ENCODE peak calls at places on chromosomes 2 and 18, in eight cellular contexts. R, L, X, I, B, A, Y and G are unnamed samples.

GRCh38 chr2:203603451-203604389 is 68.6 kb upstream of the RAPH1 start:
- DNase-seq in R (no peak), L (peak), X (no peak), I (no peak), B (no peak), A (no peak), Y (no peak), G (no peak)

GRCh38 chr2:16785072-16785638 is 119.5 kb upstream of the CYRIA start:
- DNase-seq in R (no peak), L (no peak), X (no peak), I (no peak), B (no peak), A (no peak), Y (no peak), G (no peak)

GRCh38 chr2:1808921-1809551 is 64.7 kb upstream of the PXDN start:
- DNase-seq in R (no peak), L (no peak), X (no peak), I (no peak), B (no peak), A (no peak), Y (no peak), G (no peak)

GRCh38 chr18:46555724-46556123 is 101.3 kb downstream of the LOXHD1 start:
- DNase-seq in R (no peak), L (peak), X (no peak), I (no peak), B (no peak), A (peak), Y (no peak), G (no peak)

GRCh38 chr2:150296795-150297546 is 190.5 kb downstream of the RND3 start:
- DNase-seq in R (no peak), L (peak), X (no peak), I (no peak), B (peak), A (no peak), Y (no peak), G (no peak)

GRCh38 chr2:135985018-135985825 is at the start of gene DARS1:
- DNase-seq in R (peak), L (peak), X (peak), I (peak), B (peak), A (peak), Y (peak), G (peak)

GRCh38 chr2:6917071-6917760 is at the start of gene RNF144A:
- DNase-seq in R (peak), L (peak), X (peak), I (no peak), B (peak), A (peak), Y (no peak), G (no peak)

GRCh38 chr2:9800975-9801723 is 42.1 kb upstream of the TAF1B start:
- DNase-seq in R (no peak), L (peak), X (peak), I (no peak), B (peak), A (peak), Y (no peak), G (peak)

GRCh38 chr2:3037196-3038194 is 340.1 kb downstream of the EIPR1 start:
- DNase-seq in R (no peak), L (no peak), X (no peak), I (no peak), B (no peak), A (no peak), Y (no peak), G (no peak)

GRCh38 chr2:152415231-152415642 is 80.3 kb downstream of the FMNL2 start:
- DNase-seq in R (peak), L (no peak), X (peak), I (no peak), B (no peak), A (no peak), Y (no peak), G (no peak)

GRCh38 chr2:230203110-230203676 is 16.6 kb downstream of the SP110 start:
- DNase-seq in R (no peak), L (no peak), X (peak), I (peak), B (no peak), A (no peak), Y (no peak), G (peak)

GRCh38 chr2:239991689-239992314 is 33.3 kb downstream of the NDUFA10 start:
- DNase-seq in R (no peak), L (peak), X (peak), I (no peak), B (peak), A (peak), Y (peak), G (peak)

GRCh38 chr2:232779465-232779864 is 3.1 kb upstream of the KCNJ13 start:
- DNase-seq in R (no peak), L (no peak), X (no peak), I (no peak), B (no peak), A (no peak), Y (no peak), G (no peak)

GRCh38 chr2:97674396-97674795 is 4.9 kb downstream of the C2orf92 start:
- DNase-seq in R (no peak), L (no peak), X (no peak), I (no peak), B (no peak), A (no peak), Y (no peak), G (no peak)

GRCh38 chr18:46174317-46175039 is 70.3 kb downstream of the HAUS1 start:
- DNase-seq in R (peak), L (peak), X (peak), I (no peak), B (peak), A (peak), Y (no peak), G (no peak)

GRCh38 chr2:100184055-100184737 is 41.8 kb upstream of the AFF3 start:
- DNase-seq in R (no peak), L (no peak), X (no peak), I (no peak), B (no peak), A (no peak), Y (no peak), G (no peak)

GRCh38 chr2:181157326-181157725 is 176.9 kb downstream of the UBE2E3 start:
- DNase-seq in R (no peak), L (no peak), X (no peak), I (no peak), B (no peak), A (no peak), Y (no peak), G (no peak)

GRCh38 chr2:212237350-212238095 is 301.1 kb downstream of the ERBB4 start:
- DNase-seq in R (no peak), L (no peak), X (no peak), I (no peak), B (no peak), A (no peak), Y (no peak), G (no peak)

GRCh38 chr2:48107326-48107925 is 201.1 kb upstream of the FBXO11 start:
- DNase-seq in R (peak), L (peak), X (no peak), I (no peak), B (peak), A (peak), Y (peak), G (no peak)

GRCh38 chr2:85801871-85802270 is 48.1 kb downstream of the ATOH8 start:
- DNase-seq in R (no peak), L (no peak), X (no peak), I (no peak), B (no peak), A (no peak), Y (no peak), G (no peak)

GRCh38 chr2:96538487-96539214 is 2.1 kb downstream of the ARID5A start:
- DNase-seq in R (peak), L (peak), X (peak), I (peak), B (peak), A (no peak), Y (no peak), G (no peak)

GRCh38 chr2:172106128-172106961 is 3.6 kb upstream of the DLX2 start:
- DNase-seq in R (peak), L (peak), X (no peak), I (no peak), B (no peak), A (peak), Y (no peak), G (no peak)

GRCh38 chr2:67641709-67642397 is 244.7 kb downstream of the ETAA1 start:
- DNase-seq in R (no peak), L (no peak), X (no peak), I (no peak), B (no peak), A (no peak), Y (no peak), G (no peak)

GRCh38 chr18:79904357-79905147 is 46.9 kb downstream of the SLC66A2 start:
- DNase-seq in R (no peak), L (no peak), X (no peak), I (no peak), B (no peak), A (no peak), Y (no peak), G (no peak)

GRCh38 chr2:26245231-26245732 is 543 bp downstream of the HADHB start:
- DNase-seq in R (peak), L (peak), X (no peak), I (peak), B (no peak), A (peak), Y (no peak), G (no peak)

GRCh38 chr2:40230717-40231300 is 221.1 kb downstream of the SLC8A1 start:
- DNase-seq in R (no peak), L (peak), X (no peak), I (no peak), B (no peak), A (no peak), Y (no peak), G (no peak)

GRCh38 chr2:61763605-61764034 is 90.2 kb downstream of the FAM161A start:
- DNase-seq in R (peak), L (peak), X (no peak), I (no peak), B (peak), A (peak), Y (peak), G (peak)

GRCh38 chr18:55430026-55430425 is 158.0 kb downstream of the TCF4 start:
- DNase-seq in R (no peak), L (no peak), X (no peak), I (no peak), B (no peak), A (no peak), Y (no peak), G (no peak)

GRCh38 chr2:37371979-37372378 is 27.5 kb downstream of the QPCT start:
- DNase-seq in R (no peak), L (no peak), X (no peak), I (no peak), B (no peak), A (no peak), Y (no peak), G (no peak)

GRCh38 chr2:37366773-37367172 is 22.3 kb downstream of the QPCT start:
- DNase-seq in R (no peak), L (no peak), X (no peak), I (no peak), B (no peak), A (no peak), Y (no peak), G (no peak)

GRCh38 chr2:37367310-37367709 is 22.9 kb downstream of the QPCT start:
- DNase-seq in R (no peak), L (no peak), X (no peak), I (no peak), B (no peak), A (no peak), Y (no peak), G (no peak)

GRCh38 chr2:37367984-37368383 is 23.6 kb downstream of the QPCT start:
- DNase-seq in R (no peak), L (no peak), X (no peak), I (no peak), B (no peak), A (no peak), Y (no peak), G (no peak)

DNA sequence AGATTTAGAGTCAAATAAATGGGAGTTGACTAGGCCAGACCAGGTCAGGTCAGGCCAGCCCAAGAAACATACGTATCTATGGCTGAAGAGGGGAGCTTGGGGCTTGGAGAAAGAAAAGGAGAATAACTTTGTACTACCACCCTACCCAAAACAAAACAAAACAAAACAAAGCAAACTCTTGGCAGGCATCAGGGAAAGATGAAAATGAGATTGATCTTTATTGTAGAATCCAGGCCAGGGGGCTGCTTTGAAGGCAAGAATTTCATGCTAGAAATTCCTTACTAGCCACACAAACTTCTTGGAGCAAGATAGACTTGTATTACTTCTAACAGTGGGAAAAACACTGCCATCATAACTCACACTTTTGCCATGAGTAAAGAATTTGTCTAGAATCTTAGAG is 26.2 kb downstream of the QPCT start:
- DNase-seq in R (no peak), L (no peak), X (no peak), I (no peak), B (no peak), A (no peak), Y (no peak), G (no peak)
- TF ChIP-seq CTCF in R (no peak), L (no peak), X (no peak), I (no peak), B (no peak), A (no peak), Y (no peak), G (no peak)

GRCh38 chr2:140891614-140892212 is 1239.1 kb downstream of the LRP1B start:
- DNase-seq in R (no peak), L (no peak), X (no peak), I (no peak), B (no peak), A (no peak), Y (no peak), G (no peak)

GRCh38 chr2:140892429-140892828 is 1238.4 kb downstream of the LRP1B start:
- DNase-seq in R (no peak), L (no peak), X (no peak), I (no peak), B (peak), A (no peak), Y (no peak), G (no peak)

GRCh38 chr2:140892911-140893637 is 1237.7 kb downstream of the LRP1B start:
- DNase-seq in R (no peak), L (peak), X (no peak), I (no peak), B (peak), A (no peak), Y (no peak), G (no peak)

GRCh38 chr2:140893685-140894084 is 1237.1 kb downstream of the LRP1B start:
- DNase-seq in R (no peak), L (peak), X (no peak), I (no peak), B (peak), A (no peak), Y (peak), G (no peak)

GRCh38 chr2:140895378-140895777 is 1235.4 kb downstream of the LRP1B start:
- DNase-seq in R (no peak), L (no peak), X (no peak), I (no peak), B (no peak), A (no peak), Y (no peak), G (no peak)
- H3K4me3 ChIP-seq in R (no peak), L (no peak), X (no peak), I (no peak), B (no peak), A (no peak), Y (no peak), G (no peak)

DNA sequence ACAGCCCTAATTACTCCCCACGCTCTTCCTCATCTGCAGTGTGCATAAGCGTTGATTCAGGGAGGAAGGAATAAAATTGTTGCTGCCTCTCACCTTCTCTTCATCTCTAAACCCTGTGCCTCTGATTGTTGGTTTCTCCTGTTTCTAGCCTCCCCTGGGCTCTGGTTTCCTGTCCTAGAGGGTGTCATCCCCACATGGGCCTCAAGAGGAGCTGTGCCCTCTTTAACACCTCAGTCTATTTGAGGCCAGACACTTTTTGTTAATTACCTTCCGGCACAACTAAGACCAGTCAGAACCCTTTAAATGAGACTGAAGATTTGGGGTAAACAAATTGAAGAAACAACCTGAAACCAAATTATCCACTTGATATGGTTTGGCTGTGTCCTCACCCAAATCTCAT is 9.7 kb downstream of the CTAGE1 start:
- DNase-seq in R (no peak), L (no peak), X (no peak), I (no peak), B (no peak), A (peak), Y (no peak), G (no peak)
- TF ChIP-seq CTCF in R (no peak), L (peak), X (no peak), I (no peak), B (peak), A (no peak), Y (no peak), G (peak)

GRCh38 chr2:218002103-218002502 is 692 bp downstream of the TNS1 start:
- DNase-seq in R (no peak), L (no peak), X (no peak), I (no peak), B (no peak), A (no peak), Y (no peak), G (no peak)
- H3K4me3 ChIP-seq in R (no peak), L (peak), X (no peak), I (no peak), B (peak), A (no peak), Y (peak), G (no peak)

GRCh38 chr2:105298017-105298416 is 31.5 kb downstream of the TGFBRAP1 start:
- DNase-seq in R (no peak), L (no peak), X (no peak), I (no peak), B (no peak), A (no peak), Y (no peak), G (no peak)

GRCh38 chr2:105296017-105296611 is 33.4 kb downstream of the TGFBRAP1 start:
- DNase-seq in R (no peak), L (no peak), X (no peak), I (no peak), B (no peak), A (no peak), Y (no peak), G (no peak)

GRCh38 chr2:105297211-105297610 is 32.3 kb downstream of the TGFBRAP1 start:
- DNase-seq in R (no peak), L (no peak), X (no peak), I (no peak), B (no peak), A (no peak), Y (no peak), G (no peak)

GRCh38 chr2:105301646-105302045 is 27.9 kb downstream of the TGFBRAP1 start:
- DNase-seq in R (no peak), L (no peak), X (no peak), I (no peak), B (no peak), A (no peak), Y (no peak), G (no peak)

DNA sequence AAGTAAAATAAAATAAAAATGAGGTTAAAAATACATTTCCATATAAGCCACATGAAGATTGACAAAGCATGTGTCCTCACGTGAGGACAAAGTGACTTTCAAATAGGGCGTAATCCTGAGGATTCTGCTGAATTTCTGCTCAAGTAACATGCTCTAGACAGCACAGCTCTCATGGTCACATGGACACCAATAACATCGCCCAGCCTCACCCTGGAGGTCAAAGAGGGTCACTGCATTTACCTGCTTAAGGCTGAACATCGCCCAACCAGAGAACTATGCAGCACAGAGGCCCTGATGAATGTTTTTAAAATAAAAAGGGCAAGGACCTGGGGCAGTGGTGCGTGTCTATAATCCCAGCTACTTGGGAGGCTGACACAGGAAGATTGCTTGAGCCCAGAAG is 30.2 kb downstream of the TGFBRAP1 start:
- DNase-seq in R (no peak), L (no peak), X (no peak), I (no peak), B (no peak), A (peak), Y (no peak), G (no peak)
- TF ChIP-seq CTCF in R (no peak), L (peak), X (peak), I (peak), B (no peak), A (peak), Y (no peak), G (peak)